ENCODE peak calls at places on chromosomes 11 and 22, in five cellular contexts. X, H, R, D and S are unnamed samples.

GRCh38 chr11:20881328-20882079 is 212.1 kb downstream of the NELL1 start:
- DNase-seq in X (no peak), H (no peak), R (no peak), D (no peak), S (peak; percentile 39)

GRCh38 chr11:78783301-78783700 is 208.6 kb upstream of the NARS2 start:
- DNase-seq in X (no peak), H (no peak), R (no peak), D (no peak), S (no peak)

GRCh38 chr11:57476883-57477506 is 16.7 kb downstream of the RTN4RL2 start:
- DNase-seq in X (no peak), H (peak; percentile 33), R (peak; percentile 36), D (peak; percentile 68), S (peak; percentile 64)

GRCh38 chr11:109933126-109933525 is 160.1 kb upstream of the ZC3H12C start:
- DNase-seq in X (no peak), H (peak; percentile 69), R (peak; percentile 15), D (no peak), S (no peak)

GRCh38 chr11:102836290-102836875 is 7.0 kb downstream of the MMP3 start:
- DNase-seq in X (no peak), H (peak; percentile 8), R (peak; percentile 24), D (no peak), S (no peak)

GRCh38 chr11:74084796-74085541 is 76.1 kb upstream of the UCP3 start:
- DNase-seq in X (no peak), H (peak; percentile 54), R (no peak), D (no peak), S (no peak)

GRCh38 chr11:1401656-1402221 is 12.0 kb downstream of the BRSK2 start:
- DNase-seq in X (peak; percentile 76), H (peak; percentile 77), R (peak; percentile 45), D (peak; percentile 92), S (peak; percentile 77)

GRCh38 chr11:82791779-82792178 is 58.1 kb upstream of the FAM181B start:
- DNase-seq in X (no peak), H (peak; percentile 60), R (no peak), D (no peak), S (no peak)

GRCh38 chr22:29719894-29720645 is at the start of gene CABP7:
- DNase-seq in X (no peak), H (peak; percentile 5), R (no peak), D (no peak), S (no peak)

GRCh38 chr22:46561435-46561905 is 24.1 kb upstream of the CELSR1 start:
- DNase-seq in X (no peak), H (no peak), R (no peak), D (no peak), S (peak; percentile 82)

GRCh38 chr22:40001800-40002577 is 7.2 kb downstream of the FAM83F start:
- DNase-seq in X (no peak), H (no peak), R (no peak), D (no peak), S (no peak)

GRCh38 chr22:25281675-25282345 is 62.4 kb downstream of the CRYBB2 start:
- DNase-seq in X (peak; percentile 5), H (no peak), R (no peak), D (peak; percentile 76), S (peak; percentile 44)

GRCh38 chr22:46135611-46136538 is 14.5 kb upstream of the PPARA start:
- DNase-seq in X (no peak), H (no peak), R (no peak), D (no peak), S (no peak)

GRCh38 chr22:28585324-28585723 is 94.3 kb downstream of the TTC28 start:
- DNase-seq in X (no peak), H (no peak), R (no peak), D (peak; percentile 53), S (no peak)

GRCh38 chr11:61176446-61176845 is 15.2 kb upstream of the VPS37C start:
- DNase-seq in X (no peak), H (no peak), R (no peak), D (no peak), S (no peak)
- H2BK12ac ChIP-seq in X (no peak overlapping the region), H (no peak overlapping the region), R (no peak overlapping the region), D (no peak overlapping the region), S (no peak overlapping the region)

GRCh38 chr11:105151936-105152554 is 12.5 kb upstream of the CARD18 start:
- DNase-seq in X (no peak), H (no peak), R (peak; percentile 72), D (no peak), S (no peak)
- H2AK5ac ChIP-seq in X (no peak overlapping the region), H (no peak overlapping the region), R (no peak overlapping the region), D (no peak overlapping the region), S (no peak overlapping the region)

GRCh38 chr11:19561011-19561410 is 151.6 kb upstream of the NAV2 start:
- DNase-seq in X (no peak), H (no peak), R (no peak), D (no peak), S (no peak)

GRCh38 chr11:19566583-19567379 is 145.9 kb upstream of the NAV2 start:
- DNase-seq in X (no peak), H (no peak), R (no peak), D (no peak), S (no peak)

GRCh38 chr11:19567996-19568395 is 144.6 kb upstream of the NAV2 start:
- DNase-seq in X (no peak), H (no peak), R (no peak), D (no peak), S (no peak)

GRCh38 chr11:19562156-19562555 is 150.5 kb upstream of the NAV2 start:
- DNase-seq in X (no peak), H (no peak), R (no peak), D (no peak), S (no peak)

GRCh38 chr11:19565639-19566038 is 147.0 kb upstream of the NAV2 start:
- DNase-seq in X (no peak), H (no peak), R (no peak), D (no peak), S (no peak)
- H2BK12ac ChIP-seq in X (no peak overlapping the region), H (no peak overlapping the region), R (no peak overlapping the region), D (no peak overlapping the region), S (no peak overlapping the region)

GRCh38 chr11:66292543-66293332 is 1.0 kb downstream of the TMEM151A start:
- DNase-seq in X (no peak), H (no peak), R (no peak), D (peak; percentile 47), S (no peak)

GRCh38 chr11:66297610-66298009 is 5.9 kb downstream of the TMEM151A start:
- DNase-seq in X (no peak), H (no peak), R (no peak), D (no peak), S (no peak)

GRCh38 chr11:66293777-66294625 is 2.3 kb downstream of the TMEM151A start:
- DNase-seq in X (no peak), H (no peak), R (no peak), D (peak; percentile 48), S (no peak)

GRCh38 chr11:66293352-66293751 is 1.7 kb downstream of the TMEM151A start:
- DNase-seq in X (no peak), H (no peak), R (no peak), D (no peak), S (no peak)

DNA sequence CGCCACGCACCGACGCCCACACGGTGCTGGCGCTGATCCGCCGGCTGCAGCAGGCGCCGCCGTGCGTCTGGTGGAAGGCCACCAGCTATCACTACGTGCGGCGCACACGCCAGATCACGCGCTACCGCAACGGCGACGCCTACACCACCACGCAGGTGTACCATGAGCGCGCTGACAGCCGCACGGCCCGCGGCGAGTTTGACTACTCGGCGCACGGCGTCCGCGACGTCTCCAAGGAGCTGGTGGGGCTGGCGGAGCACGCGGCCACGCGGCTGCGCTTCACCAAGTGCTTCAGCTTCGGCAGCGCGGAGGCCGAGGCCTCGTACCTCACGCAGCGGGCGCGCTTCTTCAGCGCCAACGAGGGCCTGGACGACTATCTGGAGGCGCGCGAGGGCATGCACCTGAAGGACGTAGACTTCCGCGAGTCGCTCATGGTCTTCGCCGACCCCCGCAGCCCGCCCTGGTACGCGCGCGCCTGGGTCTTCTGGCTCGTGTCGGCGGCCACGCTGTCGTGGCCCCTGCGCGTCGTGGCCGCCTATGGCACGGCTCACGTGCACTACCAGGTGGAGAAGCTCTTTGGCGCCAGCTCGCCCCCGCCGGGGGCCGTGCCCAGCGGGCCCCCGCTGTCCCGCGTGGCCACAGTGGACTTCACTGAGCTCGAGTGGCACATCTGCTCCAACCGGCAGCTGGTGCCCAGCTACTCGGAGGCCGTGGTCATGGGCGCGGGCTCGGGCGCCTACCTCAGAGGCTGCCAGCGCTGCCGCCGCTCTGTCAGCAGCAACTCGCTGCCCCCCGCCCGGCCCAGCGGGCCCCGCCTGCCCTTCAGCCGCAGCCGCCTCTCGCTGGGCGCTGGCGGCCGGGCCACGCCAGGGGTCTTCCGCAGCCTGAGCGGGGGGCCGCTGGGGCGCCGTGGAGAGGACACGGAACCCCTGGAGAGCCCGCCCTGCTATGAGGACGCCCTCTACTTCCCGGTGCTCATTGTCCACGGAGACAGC is 3.2 kb downstream of the TMEM151A start:
- DNase-seq in X (no peak), H (no peak), R (no peak), D (no peak), S (no peak)
- H2AK5ac ChIP-seq in X (no peak overlapping the region), H (no peak overlapping the region), R (no peak overlapping the region), D (no peak overlapping the region), S (no peak overlapping the region)

DNA sequence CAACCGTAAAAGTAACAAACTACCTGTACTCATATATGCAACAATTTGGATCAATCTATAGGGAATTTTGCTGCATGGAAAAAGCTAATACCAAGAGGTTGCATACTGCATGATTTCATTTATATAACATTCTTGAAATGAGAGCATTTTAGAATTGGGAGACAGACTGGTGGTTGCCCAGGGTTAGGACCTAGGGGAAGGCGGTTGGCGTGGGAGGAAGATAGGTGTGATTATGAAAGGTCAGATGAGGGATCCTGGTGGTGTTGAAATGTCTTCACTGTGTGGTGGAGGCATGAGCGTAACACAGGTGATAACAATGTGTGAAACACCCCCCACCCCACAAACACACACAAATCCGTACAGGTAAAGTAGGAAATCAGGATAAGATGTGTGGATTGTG is 176.6 kb upstream of the ZBED5 start:
- DNase-seq in X (no peak), H (peak; percentile 93), R (no peak), D (no peak), S (no peak)
- H2BK12ac ChIP-seq in X (peak overlapping the region; percentile 73), H (no peak overlapping the region), R (no peak overlapping the region), D (no peak overlapping the region), S (no peak overlapping the region)

GRCh38 chr11:13503393-13503792 is 7.6 kb upstream of the PTH start:
- DNase-seq in X (no peak), H (no peak), R (no peak), D (no peak), S (no peak)
- H2AK5ac ChIP-seq in X (no peak overlapping the region), H (no peak overlapping the region), R (no peak overlapping the region), D (no peak overlapping the region), S (no peak overlapping the region)

DNA sequence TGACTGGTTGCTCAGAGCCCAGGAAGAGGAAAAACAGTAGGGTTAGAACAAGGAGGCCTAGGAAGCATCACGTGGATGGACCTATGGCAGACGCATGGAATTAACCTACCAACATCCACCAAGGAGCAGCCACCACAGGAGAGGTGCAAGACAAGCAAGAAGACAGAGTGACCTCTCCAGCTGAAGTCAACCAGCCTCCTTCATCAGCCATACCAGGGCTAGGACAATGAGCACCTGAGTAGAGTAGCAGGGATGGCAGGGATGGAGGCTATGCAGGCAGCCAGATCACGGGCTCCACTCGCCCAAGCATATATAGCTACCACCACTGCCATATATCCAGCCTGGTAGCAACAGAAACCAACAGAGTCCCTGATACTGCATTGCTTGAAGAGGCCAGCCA is 202.1 kb upstream of the B3GAT1 start:
- DNase-seq in X (no peak), H (no peak), R (no peak), D (peak; percentile 20), S (no peak)
- H2BK12ac ChIP-seq in X (no peak overlapping the region), H (no peak overlapping the region), R (no peak overlapping the region), D (no peak overlapping the region), S (no peak overlapping the region)